ENCODE peak calls at places on chromosomes 12 and 14, in nine cellular contexts. One of them, this sample, is unnamed.

GRCh38 chr12:107436376-107436775 is 249.2 kb upstream of the PWP1 start:
- DNase-seq in NCI-H1694 treated with DMSO at 0.1 percent for 48 hours: no peak
- DNase-seq in cardiac fibroblast: peak; percentile 36
- DNase-seq in activated CD4-positive, alpha-beta T cell treated with anti-CD3 and anti-CD28 coated beads, Interleukin-2, amount 50 U/mL, for 1 hour: no peak
- DNase-seq in NCI-H345: no peak
- DNase-seq in mesothelial cell of epicardium: no peak
- DNase-seq in GM03348: peak; percentile 70
- DNase-seq in left ventricle myocardium inferior: no peak
- DNase-seq in PC-9: peak; percentile 44
- DNase-seq in this sample: no peak

GRCh38 chr12:9648701-9649531 is 20.6 kb upstream of the CLEC2D start:
- DNase-seq in NCI-H1694 treated with DMSO at 0.1 percent for 48 hours: no peak
- DNase-seq in cardiac fibroblast: no peak
- DNase-seq in activated CD4-positive, alpha-beta T cell treated with anti-CD3 and anti-CD28 coated beads, Interleukin-2, amount 50 U/mL, for 1 hour: no peak
- DNase-seq in NCI-H345: no peak
- DNase-seq in mesothelial cell of epicardium: no peak
- DNase-seq in GM03348: no peak
- DNase-seq in left ventricle myocardium inferior: no peak
- DNase-seq in PC-9: peak; percentile 43
- DNase-seq in this sample: no peak

GRCh38 chr12:11876301-11876700 is 194.4 kb upstream of the BCL2L14 start:
- DNase-seq in NCI-H1694 treated with DMSO at 0.1 percent for 48 hours: no peak
- DNase-seq in cardiac fibroblast: no peak
- DNase-seq in activated CD4-positive, alpha-beta T cell treated with anti-CD3 and anti-CD28 coated beads, Interleukin-2, amount 50 U/mL, for 1 hour: no peak
- DNase-seq in NCI-H345: no peak
- DNase-seq in mesothelial cell of epicardium: no peak
- DNase-seq in GM03348: no peak
- DNase-seq in left ventricle myocardium inferior: no peak
- DNase-seq in PC-9: no peak
- DNase-seq in this sample: no peak

GRCh38 chr12:93879476-93880376 is 202.6 kb downstream of the CRADD start:
- DNase-seq in NCI-H1694 treated with DMSO at 0.1 percent for 48 hours: peak; percentile 62
- DNase-seq in cardiac fibroblast: peak; percentile 52
- DNase-seq in activated CD4-positive, alpha-beta T cell treated with anti-CD3 and anti-CD28 coated beads, Interleukin-2, amount 50 U/mL, for 1 hour: no peak
- DNase-seq in NCI-H345: no peak
- DNase-seq in mesothelial cell of epicardium: no peak
- DNase-seq in GM03348: peak; percentile 50
- DNase-seq in left ventricle myocardium inferior: no peak
- DNase-seq in PC-9: no peak
- DNase-seq in this sample: no peak

GRCh38 chr14:105410642-105411016 is 9.0 kb upstream of the MTA1 start:
- DNase-seq in NCI-H1694 treated with DMSO at 0.1 percent for 48 hours: no peak
- DNase-seq in cardiac fibroblast: no peak
- DNase-seq in activated CD4-positive, alpha-beta T cell treated with anti-CD3 and anti-CD28 coated beads, Interleukin-2, amount 50 U/mL, for 1 hour: no peak
- DNase-seq in NCI-H345: no peak
- DNase-seq in mesothelial cell of epicardium: no peak
- DNase-seq in GM03348: no peak
- DNase-seq in left ventricle myocardium inferior: no peak
- DNase-seq in PC-9: no peak
- DNase-seq in this sample: no peak

GRCh38 chr14:59020382-59020781 is 168.1 kb upstream of the DAAM1 start:
- DNase-seq in NCI-H1694 treated with DMSO at 0.1 percent for 48 hours: peak; percentile 37
- DNase-seq in cardiac fibroblast: peak; percentile 54
- DNase-seq in activated CD4-positive, alpha-beta T cell treated with anti-CD3 and anti-CD28 coated beads, Interleukin-2, amount 50 U/mL, for 1 hour: no peak
- DNase-seq in NCI-H345: no peak
- DNase-seq in mesothelial cell of epicardium: no peak
- DNase-seq in GM03348: peak; percentile 27
- DNase-seq in left ventricle myocardium inferior: no peak
- DNase-seq in PC-9: no peak
- DNase-seq in this sample: no peak

GRCh38 chr12:73547421-73547820 is 990.2 kb upstream of the ATXN7L3B start:
- DNase-seq in NCI-H1694 treated with DMSO at 0.1 percent for 48 hours: no peak
- DNase-seq in cardiac fibroblast: no peak
- DNase-seq in activated CD4-positive, alpha-beta T cell treated with anti-CD3 and anti-CD28 coated beads, Interleukin-2, amount 50 U/mL, for 1 hour: no peak
- DNase-seq in NCI-H345: no peak
- DNase-seq in mesothelial cell of epicardium: no peak
- DNase-seq in GM03348: no peak
- DNase-seq in left ventricle myocardium inferior: no peak
- DNase-seq in PC-9: peak; percentile 46
- DNase-seq in this sample: no peak

GRCh38 chr12:48189331-48190125 is 6.1 kb downstream of the CCDC184 start:
- DNase-seq in NCI-H1694 treated with DMSO at 0.1 percent for 48 hours: peak; percentile 28
- DNase-seq in cardiac fibroblast: peak; percentile 81
- DNase-seq in activated CD4-positive, alpha-beta T cell treated with anti-CD3 and anti-CD28 coated beads, Interleukin-2, amount 50 U/mL, for 1 hour: peak; percentile 68
- DNase-seq in NCI-H345: peak; percentile 20
- DNase-seq in mesothelial cell of epicardium: peak; percentile 81
- DNase-seq in GM03348: peak; percentile 70
- DNase-seq in left ventricle myocardium inferior: peak; percentile 33
- DNase-seq in PC-9: peak; percentile 47
- DNase-seq in this sample: peak; percentile 70

GRCh38 chr12:79834712-79835376 is 100.1 kb downstream of the PPP1R12A start:
- DNase-seq in NCI-H1694 treated with DMSO at 0.1 percent for 48 hours: no peak
- DNase-seq in cardiac fibroblast: no peak
- DNase-seq in activated CD4-positive, alpha-beta T cell treated with anti-CD3 and anti-CD28 coated beads, Interleukin-2, amount 50 U/mL, for 1 hour: no peak
- DNase-seq in NCI-H345: peak; percentile 33
- DNase-seq in mesothelial cell of epicardium: no peak
- DNase-seq in GM03348: no peak
- DNase-seq in left ventricle myocardium inferior: no peak
- DNase-seq in PC-9: no peak
- DNase-seq in this sample: no peak

GRCh38 chr12:4855121-4855924 is 54.4 kb upstream of the KCNA1 start:
- DNase-seq in NCI-H1694 treated with DMSO at 0.1 percent for 48 hours: peak; percentile 93
- DNase-seq in cardiac fibroblast: peak; percentile 82
- DNase-seq in activated CD4-positive, alpha-beta T cell treated with anti-CD3 and anti-CD28 coated beads, Interleukin-2, amount 50 U/mL, for 1 hour: peak; percentile 24
- DNase-seq in NCI-H345: peak; percentile 89
- DNase-seq in mesothelial cell of epicardium: peak; percentile 58
- DNase-seq in GM03348: peak; percentile 88
- DNase-seq in left ventricle myocardium inferior: no peak
- DNase-seq in PC-9: peak; percentile 64
- DNase-seq in this sample: peak; percentile 28

GRCh38 chr14:65318636-65319506 is 93.7 kb upstream of the FUT8 start:
- DNase-seq in NCI-H1694 treated with DMSO at 0.1 percent for 48 hours: no peak
- DNase-seq in cardiac fibroblast: no peak
- DNase-seq in activated CD4-positive, alpha-beta T cell treated with anti-CD3 and anti-CD28 coated beads, Interleukin-2, amount 50 U/mL, for 1 hour: no peak
- DNase-seq in NCI-H345: no peak
- DNase-seq in mesothelial cell of epicardium: no peak
- DNase-seq in GM03348: no peak
- DNase-seq in left ventricle myocardium inferior: no peak
- DNase-seq in PC-9: peak; percentile 77
- DNase-seq in this sample: no peak

GRCh38 chr14:53714495-53715389 is 241.9 kb downstream of the BMP4 start:
- DNase-seq in NCI-H1694 treated with DMSO at 0.1 percent for 48 hours: no peak
- DNase-seq in cardiac fibroblast: peak; percentile 44
- DNase-seq in activated CD4-positive, alpha-beta T cell treated with anti-CD3 and anti-CD28 coated beads, Interleukin-2, amount 50 U/mL, for 1 hour: no peak
- DNase-seq in NCI-H345: no peak
- DNase-seq in mesothelial cell of epicardium: no peak
- DNase-seq in GM03348: no peak
- DNase-seq in left ventricle myocardium inferior: no peak
- DNase-seq in PC-9: no peak
- DNase-seq in this sample: no peak

GRCh38 chr12:93115198-93115601 is 186.1 kb upstream of the EEA1 start:
- DNase-seq in NCI-H1694 treated with DMSO at 0.1 percent for 48 hours: no peak
- DNase-seq in cardiac fibroblast: peak; percentile 58
- DNase-seq in activated CD4-positive, alpha-beta T cell treated with anti-CD3 and anti-CD28 coated beads, Interleukin-2, amount 50 U/mL, for 1 hour: no peak
- DNase-seq in NCI-H345: no peak
- DNase-seq in mesothelial cell of epicardium: no peak
- DNase-seq in GM03348: peak; percentile 74
- DNase-seq in left ventricle myocardium inferior: no peak
- DNase-seq in PC-9: no peak
- DNase-seq in this sample: no peak

GRCh38 chr12:129696952-129697351 is 206.9 kb downstream of the TMEM132D start:
- DNase-seq in NCI-H1694 treated with DMSO at 0.1 percent for 48 hours: no peak
- DNase-seq in cardiac fibroblast: peak; percentile 4
- DNase-seq in activated CD4-positive, alpha-beta T cell treated with anti-CD3 and anti-CD28 coated beads, Interleukin-2, amount 50 U/mL, for 1 hour: no peak
- DNase-seq in NCI-H345: peak; percentile 28
- DNase-seq in mesothelial cell of epicardium: no peak
- DNase-seq in GM03348: no peak
- DNase-seq in left ventricle myocardium inferior: no peak
- DNase-seq in PC-9: no peak
- DNase-seq in this sample: no peak

GRCh38 chr12:125128806-125129571 is 63.8 kb downstream of the AACS start:
- DNase-seq in NCI-H1694 treated with DMSO at 0.1 percent for 48 hours: no peak
- DNase-seq in cardiac fibroblast: no peak
- DNase-seq in activated CD4-positive, alpha-beta T cell treated with anti-CD3 and anti-CD28 coated beads, Interleukin-2, amount 50 U/mL, for 1 hour: no peak
- DNase-seq in NCI-H345: no peak
- DNase-seq in mesothelial cell of epicardium: no peak
- DNase-seq in GM03348: no peak
- DNase-seq in left ventricle myocardium inferior: no peak
- DNase-seq in PC-9: peak; percentile 25
- DNase-seq in this sample: no peak

GRCh38 chr12:93275589-93275988 is 102.1 kb upstream of the NUDT4 start:
- DNase-seq in NCI-H1694 treated with DMSO at 0.1 percent for 48 hours: no peak
- DNase-seq in cardiac fibroblast: no peak
- DNase-seq in activated CD4-positive, alpha-beta T cell treated with anti-CD3 and anti-CD28 coated beads, Interleukin-2, amount 50 U/mL, for 1 hour: no peak
- DNase-seq in NCI-H345: no peak
- DNase-seq in mesothelial cell of epicardium: no peak
- DNase-seq in GM03348: no peak
- DNase-seq in left ventricle myocardium inferior: no peak
- DNase-seq in PC-9: no peak
- DNase-seq in this sample: no peak

GRCh38 chr12:90235642-90236041 is 527.0 kb upstream of the ATP2B1 start:
- DNase-seq in NCI-H1694 treated with DMSO at 0.1 percent for 48 hours: no peak
- DNase-seq in cardiac fibroblast: peak; percentile 44
- DNase-seq in activated CD4-positive, alpha-beta T cell treated with anti-CD3 and anti-CD28 coated beads, Interleukin-2, amount 50 U/mL, for 1 hour: no peak
- DNase-seq in NCI-H345: no peak
- DNase-seq in mesothelial cell of epicardium: no peak
- DNase-seq in GM03348: no peak
- DNase-seq in left ventricle myocardium inferior: no peak
- DNase-seq in PC-9: no peak
- DNase-seq in this sample: no peak

GRCh38 chr12:10361084-10361483 is 28.8 kb downstream of the KLRK1 start:
- DNase-seq in NCI-H1694 treated with DMSO at 0.1 percent for 48 hours: no peak
- DNase-seq in cardiac fibroblast: peak; percentile 65
- DNase-seq in activated CD4-positive, alpha-beta T cell treated with anti-CD3 and anti-CD28 coated beads, Interleukin-2, amount 50 U/mL, for 1 hour: no peak
- DNase-seq in NCI-H345: peak; percentile 20
- DNase-seq in mesothelial cell of epicardium: no peak
- DNase-seq in GM03348: no peak
- DNase-seq in left ventricle myocardium inferior: no peak
- DNase-seq in PC-9: no peak
- DNase-seq in this sample: no peak

GRCh38 chr14:104108570-104109060 is 23.1 kb downstream of the ASPG start:
- DNase-seq in NCI-H1694 treated with DMSO at 0.1 percent for 48 hours: no peak
- DNase-seq in cardiac fibroblast: no peak
- DNase-seq in activated CD4-positive, alpha-beta T cell treated with anti-CD3 and anti-CD28 coated beads, Interleukin-2, amount 50 U/mL, for 1 hour: no peak
- DNase-seq in NCI-H345: no peak
- DNase-seq in mesothelial cell of epicardium: peak; percentile 30
- DNase-seq in GM03348: no peak
- DNase-seq in left ventricle myocardium inferior: peak; percentile 15
- DNase-seq in PC-9: no peak
- DNase-seq in this sample: peak; percentile 11

GRCh38 chr12:6697584-6698351 is 2.8 kb downstream of the PIANP start:
- DNase-seq in NCI-H1694 treated with DMSO at 0.1 percent for 48 hours: no peak
- DNase-seq in cardiac fibroblast: peak; percentile 65
- DNase-seq in activated CD4-positive, alpha-beta T cell treated with anti-CD3 and anti-CD28 coated beads, Interleukin-2, amount 50 U/mL, for 1 hour: no peak
- DNase-seq in NCI-H345: peak; percentile 17
- DNase-seq in mesothelial cell of epicardium: peak; percentile 53
- DNase-seq in GM03348: peak; percentile 86
- DNase-seq in left ventricle myocardium inferior: no peak
- DNase-seq in PC-9: peak; percentile 43
- DNase-seq in this sample: no peak

GRCh38 chr12:95487024-95487423 is 13.1 kb downstream of the METAP2 start:
- DNase-seq in NCI-H1694 treated with DMSO at 0.1 percent for 48 hours: no peak
- DNase-seq in cardiac fibroblast: no peak
- DNase-seq in activated CD4-positive, alpha-beta T cell treated with anti-CD3 and anti-CD28 coated beads, Interleukin-2, amount 50 U/mL, for 1 hour: no peak
- DNase-seq in NCI-H345: no peak
- DNase-seq in mesothelial cell of epicardium: no peak
- DNase-seq in GM03348: no peak
- DNase-seq in left ventricle myocardium inferior: no peak
- DNase-seq in PC-9: no peak
- DNase-seq in this sample: no peak

GRCh38 chr14:37048666-37049071 is 123.7 kb downstream of the SLC25A21 start:
- DNase-seq in NCI-H1694 treated with DMSO at 0.1 percent for 48 hours: no peak
- DNase-seq in cardiac fibroblast: no peak
- DNase-seq in activated CD4-positive, alpha-beta T cell treated with anti-CD3 and anti-CD28 coated beads, Interleukin-2, amount 50 U/mL, for 1 hour: no peak
- DNase-seq in NCI-H345: no peak
- DNase-seq in mesothelial cell of epicardium: no peak
- DNase-seq in GM03348: no peak
- DNase-seq in left ventricle myocardium inferior: no peak
- DNase-seq in PC-9: peak; percentile 52
- DNase-seq in this sample: no peak

GRCh38 chr12:25995906-25996305 is 37.4 kb downstream of the RASSF8 start:
- DNase-seq in NCI-H1694 treated with DMSO at 0.1 percent for 48 hours: no peak
- DNase-seq in cardiac fibroblast: peak; percentile 33
- DNase-seq in activated CD4-positive, alpha-beta T cell treated with anti-CD3 and anti-CD28 coated beads, Interleukin-2, amount 50 U/mL, for 1 hour: no peak
- DNase-seq in NCI-H345: no peak
- DNase-seq in mesothelial cell of epicardium: no peak
- DNase-seq in GM03348: no peak
- DNase-seq in left ventricle myocardium inferior: no peak
- DNase-seq in PC-9: no peak
- DNase-seq in this sample: no peak

GRCh38 chr14:58643366-58643765 is 5.6 kb downstream of the DACT1 start:
- DNase-seq in NCI-H1694 treated with DMSO at 0.1 percent for 48 hours: no peak
- DNase-seq in cardiac fibroblast: no peak
- DNase-seq in activated CD4-positive, alpha-beta T cell treated with anti-CD3 and anti-CD28 coated beads, Interleukin-2, amount 50 U/mL, for 1 hour: no peak
- DNase-seq in NCI-H345: no peak
- DNase-seq in mesothelial cell of epicardium: no peak
- DNase-seq in GM03348: no peak
- DNase-seq in left ventricle myocardium inferior: no peak
- DNase-seq in PC-9: no peak
- DNase-seq in this sample: no peak

This sample was measured in activated CD8-positive, alpha-beta memory T cell treated with anti-CD3 and anti-CD28 coated beads, Interleukin-2, amount 50 U/mL, for 4 hours.